ENCODE peak calls at places on chromosome 20, in five cellular contexts. N is H1, E is GM12891, Y is GM12878, W is K562. S is an unnamed sample.

GRCh38 chr20:51129201-51129671 is 106.3 kb upstream of the KCNG1 start:
- DNase-seq in N (no peak), E (no peak), Y (no peak), W (no peak), S (no peak)

GRCh38 chr20:49724637-49725606 is 11.2 kb upstream of the B4GALT5 start:
- DNase-seq in N (no peak), E (no peak), Y (no peak), W (peak), S (no peak)

GRCh38 chr20:47230811-47231256 is 125.7 kb downstream of the ZMYND8 start:
- DNase-seq in N (no peak), E (no peak), Y (no peak), W (no peak), S (no peak)

GRCh38 chr20:5569021-5569420 is 181.2 kb upstream of the SHLD1 start:
- DNase-seq in N (no peak), E (no peak), Y (no peak), W (peak), S (no peak)

GRCh38 chr20:34994509-34995131 is 39.0 kb downstream of the MYH7B start:
- DNase-seq in N (no peak), E (no peak), Y (no peak), W (no peak), S (no peak)

GRCh38 chr20:61537239-61537638 is 285.2 kb downstream of the CDH4 start:
- DNase-seq in N (no peak), E (no peak), Y (no peak), W (no peak), S (no peak)

GRCh38 chr20:44181611-44182010 is 5.4 kb downstream of the JPH2 start:
- DNase-seq in N (no peak), E (no peak), Y (no peak), W (no peak), S (no peak)

GRCh38 chr20:46563170-46563847 is 12.9 kb upstream of the OCSTAMP start:
- DNase-seq in N (no peak), E (no peak), Y (no peak), W (peak), S (no peak)

GRCh38 chr20:44295995-44296394 is 15.0 kb downstream of the FITM2 start:
- DNase-seq in N (no peak), E (no peak), Y (no peak), W (no peak), S (no peak)

GRCh38 chr20:53887973-53888372 is 182.4 kb downstream of the BCAS1 start:
- DNase-seq in N (no peak), E (no peak), Y (no peak), W (no peak), S (no peak)

GRCh38 chr20:38651154-38651553 is 49.5 kb downstream of the ARHGAP40 start:
- DNase-seq in N (no peak), E (no peak), Y (no peak), W (no peak), S (no peak)

GRCh38 chr20:8155229-8155628 is 23.2 kb downstream of the PLCB1 start:
- DNase-seq in N (no peak), E (no peak), Y (no peak), W (no peak), S (no peak)

GRCh38 chr20:13418263-13419229 is 197.5 kb downstream of the ISM1 start:
- DNase-seq in N (no peak), E (no peak), Y (no peak), W (no peak), S (no peak)

GRCh38 chr20:43322851-43323250 is 133.1 kb upstream of the PTPRT start:
- DNase-seq in N (no peak), E (no peak), Y (no peak), W (peak), S (no peak)

GRCh38 chr20:33490023-33490933 is at the start of gene CBFA2T2:
- DNase-seq in N (no peak), E (no peak), Y (no peak), W (no peak), S (no peak)

GRCh38 chr20:316316-317068 is 8.9 kb upstream of the SOX12 start:
- DNase-seq in N (no peak), E (no peak), Y (no peak), W (no peak), S (no peak)

GRCh38 chr20:3314391-3314790 is 75.4 kb upstream of the SLC4A11 start:
- DNase-seq in N (no peak), E (no peak), Y (no peak), W (no peak), S (no peak)

GRCh38 chr20:35171753-35172433 is at the start of gene PROCR:
- DNase-seq in N (no peak), E (no peak), Y (no peak), W (peak), S (no peak)

GRCh38 chr20:11814276-11814675 is 103.4 kb upstream of the BTBD3 start:
- DNase-seq in N (no peak), E (no peak), Y (no peak), W (no peak), S (no peak)

GRCh38 chr20:1336699-1337387 is 7.9 kb upstream of the SDCBP2 start:
- DNase-seq in N (no peak), E (no peak), Y (no peak), W (no peak), S (no peak)

GRCh38 chr20:2302369-2302768 is 6.6 kb downstream of the TGM3 start:
- DNase-seq in N (no peak), E (no peak), Y (no peak), W (peak), S (no peak)

GRCh38 chr20:5526516-5526915 is 209.8 kb upstream of the PROKR2 start:
- DNase-seq in N (no peak), E (no peak), Y (no peak), W (no peak), S (no peak)

GRCh38 chr20:64035933-64036345 is at the start of gene C20orf204:
- DNase-seq in N (no peak), E (no peak), Y (no peak), W (peak), S (no peak)

GRCh38 chr20:45919951-45920794 is 8.2 kb upstream of the PLTP start:
- DNase-seq in N (no peak), E (no peak), Y (no peak), W (no peak), S (no peak)

GRCh38 chr20:53786445-53787267 is 193.0 kb upstream of the ZNF217 start:
- DNase-seq in N (no peak), E (no peak), Y (no peak), W (no peak), S (no peak)

GRCh38 chr20:2234788-2235187 is 61.0 kb upstream of the TGM3 start:
- DNase-seq in N (peak), E (no peak), Y (no peak), W (no peak), S (no peak)

GRCh38 chr20:38897267-38897666 is 28.9 kb upstream of the FAM83D start:
- DNase-seq in N (no peak), E (no peak), Y (no peak), W (no peak), S (no peak)

GRCh38 chr20:62362991-62363919 is 3.9 kb downstream of the LAMA5 start:
- DNase-seq in N (no peak), E (no peak), Y (no peak), W (no peak), S (no peak)

GRCh38 chr20:16222859-16223411 is 350.3 kb downstream of the KIF16B start:
- DNase-seq in N (no peak), E (no peak), Y (no peak), W (no peak), S (no peak)

GRCh38 chr20:4607287-4607713 is 114.4 kb upstream of the PRND start:
- DNase-seq in N (peak), E (peak), Y (peak), W (peak), S (peak)

GRCh38 chr20:51164732-51165530 is 142.0 kb upstream of the KCNG1 start:
- DNase-seq in N (no peak), E (no peak), Y (no peak), W (no peak), S (no peak)

GRCh38 chr20:1184638-1185315 is at the start of gene TMEM74B:
- DNase-seq in N (no peak), E (peak), Y (no peak), W (peak), S (no peak)

GRCh38 chr20:20411382-20411781 is 43.5 kb downstream of the INSM1 start:
- DNase-seq in N (no peak), E (no peak), Y (no peak), W (no peak), S (no peak)

GRCh38 chr20:38692436-38693411 is 31.6 kb upstream of the SLC32A1 start:
- DNase-seq in N (no peak), E (no peak), Y (no peak), W (peak), S (no peak)

GRCh38 chr20:63858393-63859165 is 2.7 kb upstream of the ABHD16B start:
- DNase-seq in N (no peak), E (no peak), Y (no peak), W (peak), S (no peak)

GRCh38 chr20:55597526-55597925 is 407.8 kb downstream of the CBLN4 start:
- DNase-seq in N (no peak), E (no peak), Y (no peak), W (no peak), S (no peak)

GRCh38 chr20:45257161-45257560 is 2.8 kb upstream of the SLPI start:
- DNase-seq in N (no peak), E (no peak), Y (no peak), W (no peak), S (no peak)

GRCh38 chr20:49701313-49701731 is 12.4 kb downstream of the B4GALT5 start:
- DNase-seq in N (no peak), E (no peak), Y (no peak), W (no peak), S (no peak)

GRCh38 chr20:62186887-62187866 is 4.3 kb downstream of the MTG2 start:
- DNase-seq in N (no peak), E (no peak), Y (no peak), W (no peak), S (no peak)

GRCh38 chr20:17806739-17807441 is 107.1 kb downstream of the BANF2 start:
- DNase-seq in N (no peak), E (no peak), Y (no peak), W (peak), S (no peak)
- TF ChIP-seq POLR2A in N (no peak), E (no peak), Y (no peak), W (no peak), S (no peak)

GRCh38 chr20:10375191-10375590 is 58.8 kb downstream of the MKKS start:
- DNase-seq in N (no peak), E (no peak), Y (no peak), W (no peak), S (no peak)
- TF ChIP-seq POLR2AphosphoS5 in N (no peak), E (no peak), Y (no peak), W (no peak), S (no peak)

GRCh38 chr20:36493013-36493800 is 48.1 kb upstream of the MYL9 start:
- DNase-seq in N (no peak), E (no peak), Y (no peak), W (peak), S (no peak)
- TF ChIP-seq TAF1 in N (no peak), E (no peak), Y (no peak), W (no peak), S (no peak)

GRCh38 chr20:58661298-58662141 is 10.4 kb downstream of the STX16 start:
- DNase-seq in N (no peak), E (no peak), Y (no peak), W (no peak), S (no peak)
- TF ChIP-seq POLR2A in N (no peak), E (no peak), Y (no peak), W (no peak), S (no peak)

S was measured in GM12892.